ENCODE peak calls at places on chromosomes 3 and 15, in eight cellular contexts. T is RWPE1, F is psoas muscle, U is nephron progenitor cell, S is glutamatergic neuron, A is mammary epithelial cell, D is neural crest cell, R is HL-60. E is an unnamed sample.

GRCh38 chr3:29693863-29694262 is 413.0 kb downstream of the RBMS3 start:
- DNase-seq in T (peak; percentile 68), F (peak; percentile 36), U (peak; percentile 20), S (no peak), A (peak; percentile 57), D (no peak), R (no peak), E (peak; percentile 26)

GRCh38 chr3:16452265-16452664 is 61.2 kb downstream of the RFTN1 start:
- DNase-seq in T (peak; percentile 7), F (no peak), U (no peak), S (no peak), A (peak; percentile 36), D (no peak), R (no peak), E (no peak)

GRCh38 chr3:38247366-38248035 is 18.1 kb upstream of the SLC22A13 start:
- DNase-seq in T (peak; percentile 81), F (no peak), U (no peak), S (no peak), A (peak; percentile 91), D (no peak), R (no peak), E (peak; percentile 15)

GRCh38 chr3:174331095-174331802 is 527.9 kb upstream of the NAALADL2 start:
- DNase-seq in T (no peak), F (no peak), U (no peak), S (no peak), A (no peak), D (no peak), R (peak; percentile 61), E (no peak)

GRCh38 chr3:9067352-9067975 is 104.2 kb upstream of the RAD18 start:
- DNase-seq in T (peak; percentile 19), F (peak; percentile 33), U (peak; percentile 45), S (peak; percentile 58), A (peak; percentile 23), D (peak; percentile 43), R (peak; percentile 49), E (peak; percentile 33)

GRCh38 chr3:12237912-12238650 is 50.8 kb upstream of the PPARG start:
- DNase-seq in T (no peak), F (no peak), U (no peak), S (no peak), A (no peak), D (no peak), R (no peak), E (no peak)

GRCh38 chr15:60945196-60945595 is 283.9 kb downstream of the RORA start:
- DNase-seq in T (no peak), F (peak; percentile 71), U (no peak), S (no peak), A (no peak), D (no peak), R (no peak), E (no peak)

GRCh38 chr3:88057650-88058321 is 1.0 kb downstream of the CGGBP1 start:
- DNase-seq in T (no peak), F (no peak), U (no peak), S (no peak), A (peak; percentile 11), D (no peak), R (no peak), E (no peak)

GRCh38 chr3:11452988-11453847 is 181.0 kb downstream of the ATG7 start:
- DNase-seq in T (no peak), F (no peak), U (no peak), S (no peak), A (peak; percentile 25), D (no peak), R (no peak), E (no peak)

GRCh38 chr3:141782386-141782932 is 19.3 kb downstream of the GRK7 start:
- DNase-seq in T (peak; percentile 21), F (no peak), U (no peak), S (no peak), A (peak; percentile 12), D (no peak), R (no peak), E (no peak)

GRCh38 chr15:77069521-77070121 is 1.3 kb downstream of the TSPAN3 start:
- DNase-seq in T (no peak), F (no peak), U (no peak), S (no peak), A (peak; percentile 19), D (no peak), R (no peak), E (peak; percentile 57)

GRCh38 chr3:45048244-45048643 is 22.1 kb downstream of the CLEC3B start:
- DNase-seq in T (no peak), F (no peak), U (no peak), S (no peak), A (peak; percentile 62), D (no peak), R (no peak), E (no peak)

DNA sequence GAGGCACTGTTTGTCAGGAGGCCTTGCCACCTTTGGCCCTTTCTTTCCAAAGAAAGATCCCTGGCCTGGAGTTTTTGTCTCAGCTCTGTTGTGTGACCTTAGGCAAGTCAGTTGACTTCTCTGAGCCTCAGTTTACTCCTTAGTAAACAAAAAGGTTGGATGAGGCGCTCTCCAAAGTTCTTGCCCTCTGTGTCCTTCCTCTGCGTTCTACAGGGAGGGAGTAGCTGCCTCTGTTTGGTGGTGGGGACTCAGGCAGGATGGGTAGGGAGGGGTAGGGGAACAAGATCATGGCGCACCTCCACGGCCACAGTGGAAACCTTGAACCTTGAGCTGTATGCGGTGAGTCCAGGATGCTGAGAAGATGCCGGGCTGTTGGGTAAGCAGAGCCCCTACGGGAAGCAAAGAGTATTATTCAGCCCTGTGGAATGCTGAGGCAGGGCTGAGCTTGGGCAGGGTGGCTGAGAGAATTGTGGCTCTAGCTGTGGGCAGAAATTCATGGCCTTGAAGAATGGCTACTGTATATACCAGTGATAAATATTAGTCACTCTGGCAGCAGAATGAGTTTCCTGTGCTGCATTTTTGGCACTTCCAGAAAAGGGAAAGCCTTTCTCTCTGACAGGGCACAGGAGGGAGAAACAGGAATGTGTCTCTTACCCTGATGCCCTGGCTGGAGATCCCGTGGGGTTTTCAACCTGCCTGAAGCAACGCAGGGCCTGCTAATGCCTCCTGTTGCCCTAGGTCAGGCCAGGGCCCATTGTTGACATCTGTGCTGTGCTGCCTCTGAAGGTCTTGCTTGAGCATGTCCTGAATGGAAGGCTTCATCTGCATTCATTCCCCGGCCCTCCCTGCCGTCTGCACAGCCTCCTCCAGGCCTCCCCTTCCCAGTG is 39.9 kb downstream of the SMAD3 start:
- DNase-seq in T (peak; percentile 96), F (peak; percentile 69), U (no peak), S (peak; percentile 43), A (peak; percentile 98), D (no peak), R (no peak), E (peak; percentile 88)
- TF ChIP-seq CTCF in T (no peak), F (no peak), U (no peak), S (no peak), A (peak; percentile 13), D (no peak), R (no peak), E (no peak)

GRCh38 chr3:31687020-31687802 is 154.5 kb downstream of the STT3B start:
- DNase-seq in T (no peak), F (no peak), U (no peak), S (no peak), A (no peak), D (no peak), R (no peak), E (no peak)
- TF ChIP-seq CTCF in T (no peak), F (no peak), U (no peak), S (peak; percentile 23), A (peak; percentile 11), D (no peak), R (no peak), E (no peak)

GRCh38 chr3:2628117-2628516 is 482.1 kb downstream of the IL5RA start:
- DNase-seq in T (no peak), F (no peak), U (no peak), S (no peak), A (no peak), D (no peak), R (no peak), E (no peak)
- TF ChIP-seq CTCF in T (no peak), F (no peak), U (no peak), S (no peak), A (no peak), D (no peak), R (no peak), E (no peak)

DNA sequence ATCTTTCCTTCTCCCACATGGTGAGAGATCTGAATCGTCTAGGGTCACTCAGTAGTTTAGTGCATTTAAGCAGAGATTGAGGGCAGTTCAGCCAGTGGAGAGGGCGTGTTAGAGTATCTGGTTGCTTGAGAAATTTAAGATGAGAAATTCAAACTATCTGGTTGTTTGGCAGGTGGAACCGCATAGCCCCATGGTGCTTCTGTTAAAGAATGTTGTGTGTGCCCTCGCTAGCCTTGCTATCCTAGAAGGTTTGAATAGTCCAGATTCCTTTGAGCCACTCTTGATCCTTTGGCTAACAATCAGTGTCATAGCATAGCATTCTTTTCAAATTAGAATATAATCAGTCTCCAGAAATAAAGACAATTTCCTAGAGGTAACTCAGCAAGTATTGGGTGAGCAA is 32.1 kb downstream of the ABHD17C start:
- DNase-seq in T (no peak), F (no peak), U (no peak), S (no peak), A (no peak), D (no peak), R (no peak), E (no peak)
- TF ChIP-seq CTCF in T (no peak), F (no peak), U (no peak), S (no peak), A (no peak), D (no peak), R (no peak), E (no peak)

GRCh38 chr15:62472616-62473299 is 307.7 kb upstream of the C2CD4B start:
- DNase-seq in T (no peak), F (peak; percentile 61), U (peak; percentile 52), S (no peak), A (no peak), D (no peak), R (no peak), E (peak; percentile 46)
- TF ChIP-seq CTCF in T (no peak), F (no peak), U (no peak), S (no peak), A (no peak), D (no peak), R (no peak), E (no peak)